ENCODE peak calls at places on chromosomes 16 and 17, in four cellular contexts. One of them, this sample, is unnamed.

GRCh38 chr17:9401434-9401833 is 174.2 kb downstream of the STX8 start:
- DNase-seq in tibial artery: no peak
- DNase-seq in naive thymus-derived CD4-positive, alpha-beta T cell: no peak
- DNase-seq in HFF-Myc: no peak
- DNase-seq in this sample: no peak

GRCh38 chr17:80284631-80285030 is 24.0 kb downstream of the RNF213 start:
- DNase-seq in tibial artery: no peak
- DNase-seq in naive thymus-derived CD4-positive, alpha-beta T cell: no peak
- DNase-seq in HFF-Myc: no peak
- DNase-seq in this sample: no peak

GRCh38 chr17:54426287-54426886 is 474.3 kb upstream of the TOM1L1 start:
- DNase-seq in HFF-Myc: no peak
- DNase-seq in tibial artery: no peak
- DNase-seq in naive thymus-derived CD4-positive, alpha-beta T cell: no peak
- DNase-seq in this sample: no peak

GRCh38 chr17:82436601-82437324 is 13.8 kb downstream of the CYBC1 start:
- DNase-seq in naive thymus-derived CD4-positive, alpha-beta T cell: no peak
- DNase-seq in tibial artery: no peak
- DNase-seq in HFF-Myc: no peak
- DNase-seq in this sample: peak; percentile 53

GRCh38 chr16:397736-398332 is 835 bp downstream of the NME4 start:
- DNase-seq in HFF-Myc: peak; percentile 17
- DNase-seq in naive thymus-derived CD4-positive, alpha-beta T cell: peak; percentile 28
- DNase-seq in tibial artery: peak; percentile 83
- DNase-seq in this sample: peak; percentile 82

GRCh38 chr17:62653831-62654829 is 26.7 kb downstream of the MRC2 start:
- DNase-seq in tibial artery: peak; percentile 44
- DNase-seq in naive thymus-derived CD4-positive, alpha-beta T cell: no peak
- DNase-seq in HFF-Myc: no peak
- DNase-seq in this sample: peak; percentile 38

GRCh38 chr17:63477471-63478440 is 895 bp downstream of the ACE start:
- DNase-seq in HFF-Myc: no peak
- DNase-seq in tibial artery: no peak
- DNase-seq in naive thymus-derived CD4-positive, alpha-beta T cell: no peak
- DNase-seq in this sample: no peak

GRCh38 chr16:70687671-70688265 is 1.9 kb upstream of the MTSS2 start:
- DNase-seq in naive thymus-derived CD4-positive, alpha-beta T cell: no peak
- DNase-seq in HFF-Myc: no peak
- DNase-seq in tibial artery: no peak
- DNase-seq in this sample: no peak

GRCh38 chr16:24346734-24347133 is 90.6 kb downstream of the CACNG3 start:
- DNase-seq in HFF-Myc: no peak
- DNase-seq in naive thymus-derived CD4-positive, alpha-beta T cell: no peak
- DNase-seq in tibial artery: no peak
- DNase-seq in this sample: no peak

GRCh38 chr17:42781639-42782401 is 1.4 kb downstream of the WNK4 start:
- DNase-seq in HFF-Myc: no peak
- DNase-seq in naive thymus-derived CD4-positive, alpha-beta T cell: no peak
- DNase-seq in tibial artery: no peak
- DNase-seq in this sample: peak; percentile 45

GRCh38 chr16:53629151-53629550 is 74.5 kb downstream of the RPGRIP1L start:
- DNase-seq in HFF-Myc: no peak
- DNase-seq in tibial artery: no peak
- DNase-seq in naive thymus-derived CD4-positive, alpha-beta T cell: no peak
- DNase-seq in this sample: no peak

GRCh38 chr16:79089735-79090284 is 510.7 kb downstream of the MAF start:
- DNase-seq in naive thymus-derived CD4-positive, alpha-beta T cell: peak; percentile 14
- DNase-seq in HFF-Myc: no peak
- DNase-seq in tibial artery: no peak
- DNase-seq in this sample: no peak

GRCh38 chr17:1473170-1473569 is 17.1 kb upstream of the CRK start:
- DNase-seq in naive thymus-derived CD4-positive, alpha-beta T cell: no peak
- DNase-seq in tibial artery: no peak
- DNase-seq in HFF-Myc: no peak
- DNase-seq in this sample: no peak

GRCh38 chr16:30950516-30951073 is 1.7 kb downstream of the ORAI3 start:
- DNase-seq in tibial artery: no peak
- DNase-seq in naive thymus-derived CD4-positive, alpha-beta T cell: no peak
- DNase-seq in HFF-Myc: no peak
- DNase-seq in this sample: no peak

GRCh38 chr17:52724578-52724977 is 566.1 kb upstream of the CA10 start:
- DNase-seq in naive thymus-derived CD4-positive, alpha-beta T cell: no peak
- DNase-seq in HFF-Myc: no peak
- DNase-seq in tibial artery: no peak
- DNase-seq in this sample: no peak

GRCh38 chr16:23131841-23132576 is 17.2 kb downstream of the USP31 start:
- DNase-seq in tibial artery: no peak
- DNase-seq in HFF-Myc: no peak
- DNase-seq in naive thymus-derived CD4-positive, alpha-beta T cell: no peak
- DNase-seq in this sample: no peak

GRCh38 chr17:61463068-61463980 is 11.1 kb downstream of the TBX4 start:
- DNase-seq in tibial artery: peak; percentile 15
- DNase-seq in HFF-Myc: no peak
- DNase-seq in naive thymus-derived CD4-positive, alpha-beta T cell: no peak
- DNase-seq in this sample: no peak

GRCh38 chr17:61460796-61461585 is 8.8 kb downstream of the TBX4 start:
- DNase-seq in HFF-Myc: no peak
- DNase-seq in naive thymus-derived CD4-positive, alpha-beta T cell: no peak
- DNase-seq in tibial artery: no peak
- DNase-seq in this sample: no peak

GRCh38 chr17:61461586-61461966 is 9.4 kb downstream of the TBX4 start:
- DNase-seq in naive thymus-derived CD4-positive, alpha-beta T cell: no peak
- DNase-seq in HFF-Myc: no peak
- DNase-seq in tibial artery: no peak
- DNase-seq in this sample: no peak

GRCh38 chr17:61462734-61463067 is 10.5 kb downstream of the TBX4 start:
- DNase-seq in tibial artery: peak; percentile 16
- DNase-seq in HFF-Myc: no peak
- DNase-seq in naive thymus-derived CD4-positive, alpha-beta T cell: no peak
- DNase-seq in this sample: no peak

DNA sequence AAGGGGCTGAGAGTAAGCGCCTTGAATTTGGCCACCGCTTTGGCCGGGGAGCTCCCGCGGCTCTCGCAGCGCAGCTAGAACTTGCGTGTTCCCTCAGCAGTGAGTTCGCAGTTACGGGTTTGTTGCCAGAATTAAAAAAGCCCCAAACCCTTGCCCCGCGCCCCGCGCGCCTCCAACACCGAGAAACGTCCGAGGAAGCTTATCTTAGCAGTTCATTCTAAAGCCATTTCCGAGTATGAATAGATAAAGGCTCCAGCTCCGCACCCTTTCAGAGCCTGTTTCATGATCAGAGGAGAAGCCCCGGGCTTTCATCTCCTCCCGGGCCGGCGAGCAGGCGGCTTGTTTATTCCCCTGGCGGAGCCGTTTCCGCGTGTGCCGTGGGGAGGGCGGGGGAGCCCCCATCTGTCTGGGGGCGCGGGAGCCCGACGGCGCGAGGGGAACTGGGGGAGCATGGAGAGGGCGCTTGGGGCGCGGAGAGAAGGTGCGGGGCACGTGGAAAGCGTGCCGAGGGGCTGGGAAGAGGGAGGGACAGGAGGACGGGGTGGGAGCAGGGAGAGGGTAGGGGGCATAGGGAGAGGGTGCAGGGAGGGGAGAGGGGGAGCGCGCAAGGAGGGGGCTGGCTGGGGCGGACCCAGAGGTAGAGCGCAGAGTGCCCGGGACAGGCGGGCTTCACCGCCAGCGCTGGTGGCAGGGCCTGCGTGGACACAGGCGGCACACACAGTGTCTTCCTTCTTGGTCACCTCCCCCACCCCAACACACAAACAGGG is 9.9 kb downstream of the TBX4 start:
- DNase-seq in tibial artery: no peak
- DNase-seq in HFF-Myc: no peak
- DNase-seq in naive thymus-derived CD4-positive, alpha-beta T cell: no peak
- DNase-seq in this sample: no peak
- H3K4me3 ChIP-seq in tibial artery: peak overlapping the region; percentile 20
- H3K4me3 ChIP-seq in HFF-Myc: peak overlapping the region; percentile 21
- H3K4me3 ChIP-seq in naive thymus-derived CD4-positive, alpha-beta T cell: no peak overlapping the region
- H3K4me3 ChIP-seq in this sample: no peak overlapping the region

GRCh38 chr16:51286272-51286671 is 135.2 kb upstream of the SALL1 start:
- DNase-seq in naive thymus-derived CD4-positive, alpha-beta T cell: no peak
- DNase-seq in tibial artery: no peak
- DNase-seq in HFF-Myc: no peak
- DNase-seq in this sample: no peak

GRCh38 chr16:51287231-51287630 is 136.2 kb upstream of the SALL1 start:
- DNase-seq in tibial artery: no peak
- DNase-seq in HFF-Myc: no peak
- DNase-seq in naive thymus-derived CD4-positive, alpha-beta T cell: no peak
- DNase-seq in this sample: no peak

GRCh38 chr16:51289336-51289735 is 138.3 kb upstream of the SALL1 start:
- DNase-seq in tibial artery: no peak
- DNase-seq in naive thymus-derived CD4-positive, alpha-beta T cell: no peak
- DNase-seq in HFF-Myc: no peak
- DNase-seq in this sample: no peak

GRCh38 chr16:51290886-51291285 is 139.8 kb upstream of the SALL1 start:
- DNase-seq in tibial artery: no peak
- DNase-seq in naive thymus-derived CD4-positive, alpha-beta T cell: no peak
- DNase-seq in HFF-Myc: no peak
- DNase-seq in this sample: no peak

DNA sequence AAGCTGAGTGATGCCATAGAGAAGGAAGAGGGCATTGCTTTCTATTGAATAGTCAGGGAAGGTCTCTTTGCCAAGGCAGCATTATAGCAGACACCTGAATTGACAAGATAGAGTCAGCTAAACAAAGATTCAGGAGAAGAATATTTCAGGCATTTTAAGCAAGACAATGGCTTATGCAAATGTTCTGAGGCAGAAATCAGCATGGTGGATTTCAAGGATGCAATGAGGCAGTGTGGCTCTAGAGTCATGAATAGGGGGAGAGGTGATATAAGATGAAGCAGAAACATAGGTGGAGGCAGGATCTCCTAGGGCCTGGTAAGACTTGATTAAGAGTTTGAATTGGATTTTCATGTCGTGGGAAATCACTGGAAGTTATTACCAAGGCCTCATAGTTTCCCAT is 139.3 kb upstream of the SALL1 start:
- DNase-seq in tibial artery: no peak
- DNase-seq in naive thymus-derived CD4-positive, alpha-beta T cell: no peak
- DNase-seq in HFF-Myc: no peak
- DNase-seq in this sample: no peak
- H3K4me3 ChIP-seq in tibial artery: no peak overlapping the region
- H3K4me3 ChIP-seq in naive thymus-derived CD4-positive, alpha-beta T cell: no peak overlapping the region
- H3K4me3 ChIP-seq in HFF-Myc: no peak overlapping the region
- H3K4me3 ChIP-seq in this sample: no peak overlapping the region

GRCh38 chr17:81365601-81366585 is 29.4 kb upstream of the BAHCC1 start:
- DNase-seq in tibial artery: peak; percentile 49
- DNase-seq in HFF-Myc: no peak
- DNase-seq in naive thymus-derived CD4-positive, alpha-beta T cell: no peak
- DNase-seq in this sample: peak; percentile 95

GRCh38 chr17:81366648-81367047 is 28.6 kb upstream of the BAHCC1 start:
- DNase-seq in naive thymus-derived CD4-positive, alpha-beta T cell: no peak
- DNase-seq in HFF-Myc: no peak
- DNase-seq in tibial artery: no peak
- DNase-seq in this sample: no peak

GRCh38 chr17:81364278-81365147 is 30.7 kb upstream of the BAHCC1 start:
- DNase-seq in HFF-Myc: no peak
- DNase-seq in naive thymus-derived CD4-positive, alpha-beta T cell: no peak
- DNase-seq in tibial artery: no peak
- DNase-seq in this sample: no peak

GRCh38 chr17:81367171-81367570 is 28.1 kb upstream of the BAHCC1 start:
- DNase-seq in naive thymus-derived CD4-positive, alpha-beta T cell: no peak
- DNase-seq in HFF-Myc: no peak
- DNase-seq in tibial artery: no peak
- DNase-seq in this sample: no peak

DNA sequence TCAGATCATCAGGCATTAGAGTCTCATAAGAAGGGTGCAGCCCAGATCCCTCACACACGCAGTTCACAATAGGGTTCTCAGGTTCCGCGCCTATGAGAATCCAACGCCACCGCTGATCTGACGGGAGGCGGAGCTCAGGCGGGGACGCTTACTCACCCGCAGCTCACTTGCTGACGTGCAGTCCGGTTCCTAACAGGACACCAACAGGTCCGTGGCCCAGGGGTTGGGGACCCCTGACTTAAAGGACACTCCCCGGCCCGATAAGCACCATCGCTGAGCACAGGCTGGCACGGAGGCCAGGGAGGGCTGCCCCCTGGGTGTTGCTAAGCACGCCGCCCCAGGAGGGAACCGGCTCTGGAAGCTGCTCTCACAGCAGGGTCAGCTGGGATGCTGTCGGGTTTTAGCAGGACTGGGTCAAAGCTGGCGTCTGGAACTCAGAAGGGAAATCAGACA is 30.1 kb upstream of the BAHCC1 start:
- DNase-seq in tibial artery: peak; percentile 60
- DNase-seq in naive thymus-derived CD4-positive, alpha-beta T cell: no peak
- DNase-seq in HFF-Myc: no peak
- DNase-seq in this sample: peak; percentile 89
- H3K4me3 ChIP-seq in tibial artery: peak overlapping the region; percentile 21
- H3K4me3 ChIP-seq in naive thymus-derived CD4-positive, alpha-beta T cell: peak overlapping the region; percentile 24
- H3K4me3 ChIP-seq in HFF-Myc: no peak overlapping the region
- H3K4me3 ChIP-seq in this sample: peak overlapping the region; percentile 20

GRCh38 chr17:74759243-74759801 is 10.9 kb downstream of the NHERF1 start:
- DNase-seq in naive thymus-derived CD4-positive, alpha-beta T cell: no peak
- DNase-seq in tibial artery: no peak
- DNase-seq in HFF-Myc: no peak
- DNase-seq in this sample: no peak

GRCh38 chr17:74757502-74757901 is 9.1 kb downstream of the NHERF1 start:
- DNase-seq in naive thymus-derived CD4-positive, alpha-beta T cell: no peak
- DNase-seq in HFF-Myc: no peak
- DNase-seq in tibial artery: peak; percentile 46
- DNase-seq in this sample: peak; percentile 73

GRCh38 chr17:74756891-74757290 is 8.5 kb downstream of the NHERF1 start:
- DNase-seq in tibial artery: no peak
- DNase-seq in naive thymus-derived CD4-positive, alpha-beta T cell: no peak
- DNase-seq in HFF-Myc: no peak
- DNase-seq in this sample: peak; percentile 52

GRCh38 chr17:74758846-74759163 is 10.4 kb downstream of the NHERF1 start:
- DNase-seq in HFF-Myc: no peak
- DNase-seq in tibial artery: no peak
- DNase-seq in naive thymus-derived CD4-positive, alpha-beta T cell: no peak
- DNase-seq in this sample: no peak

DNA sequence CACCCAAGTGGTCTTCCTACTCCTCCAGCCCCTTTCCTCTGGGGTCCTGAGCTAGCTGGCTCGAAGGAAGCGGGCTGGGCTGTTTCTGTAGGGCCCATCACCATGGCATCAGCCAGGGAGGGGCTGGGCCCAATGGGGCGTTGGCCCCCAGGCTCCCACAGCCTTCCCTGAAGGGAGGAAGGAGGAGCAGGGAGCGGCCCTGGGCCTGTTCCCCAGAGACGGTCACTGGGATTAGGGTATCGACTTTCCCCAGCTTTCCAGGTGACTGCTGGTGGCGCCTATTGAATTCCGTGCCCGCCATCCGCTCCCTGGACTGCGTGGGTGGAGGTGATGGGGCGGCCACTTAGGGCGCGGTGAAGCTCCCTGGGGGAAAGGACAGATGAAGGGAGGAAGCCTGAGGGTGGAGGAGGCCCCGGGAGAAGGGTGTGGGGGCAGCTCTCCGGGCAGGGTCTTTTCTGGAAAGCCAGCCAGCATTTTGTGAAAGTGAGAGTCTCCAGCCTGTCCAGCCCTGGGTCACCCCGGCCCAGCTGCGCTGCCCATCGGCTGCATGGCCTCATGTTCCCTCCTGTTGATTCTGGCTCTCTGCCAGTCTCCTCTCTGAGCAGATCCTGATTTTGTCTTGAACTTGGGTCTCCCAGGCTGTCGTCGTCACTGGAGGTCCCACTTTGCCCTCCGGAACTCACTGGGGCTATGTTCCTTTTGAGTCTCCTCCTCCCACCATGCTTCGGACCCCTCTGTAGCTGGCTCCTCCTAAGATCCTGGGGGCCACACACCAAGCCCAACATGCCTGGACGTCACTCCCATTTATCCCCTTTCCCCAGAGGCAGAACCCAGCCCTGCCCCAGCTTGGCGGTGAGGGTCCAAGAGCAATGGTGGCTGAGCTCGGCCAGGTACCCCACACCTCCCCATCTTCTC is 9.8 kb downstream of the NHERF1 start:
- DNase-seq in tibial artery: no peak
- DNase-seq in naive thymus-derived CD4-positive, alpha-beta T cell: no peak
- DNase-seq in HFF-Myc: no peak
- DNase-seq in this sample: peak; percentile 59
- H3K4me3 ChIP-seq in tibial artery: no peak overlapping the region
- H3K4me3 ChIP-seq in naive thymus-derived CD4-positive, alpha-beta T cell: peak overlapping the region; percentile 60
- H3K4me3 ChIP-seq in HFF-Myc: no peak overlapping the region
- H3K4me3 ChIP-seq in this sample: no peak overlapping the region

This sample was measured in stomach.